ENCODE peak calls at places on chromosomes 16 and 17, in eight cellular contexts. F is A549; L is stomach; P is transverse colon; U is astrocyte of the spinal cord; Q is DND-41; X is CD8-positive, alpha-beta T cell; E is WTC11. S is an unnamed sample.

GRCh38 chr16:81703177-81704155 is 75.6 kb upstream of the PLCG2 start:
- DNase-seq in F (peak; percentile 92), L (no peak), P (no peak), U (peak; percentile 91), Q (no peak), X (no peak), E (no peak), S (peak; percentile 90)

GRCh38 chr17:46802831-46803230 is 15.7 kb downstream of the WNT3 start:
- DNase-seq in F (no peak), L (no peak), P (no peak), U (no peak), Q (no peak), X (no peak), E (no peak), S (no peak)

GRCh38 chr16:57614546-57615343 is 13.7 kb upstream of the ADGRG1 start:
- DNase-seq in F (no peak), L (peak; percentile 25), P (no peak), U (no peak), Q (no peak), X (no peak), E (no peak), S (peak; percentile 5)

GRCh38 chr16:85317704-85318103 is 205.4 kb upstream of the CIBAR2 start:
- DNase-seq in F (no peak), L (no peak), P (no peak), U (no peak), Q (no peak), X (no peak), E (no peak), S (no peak)

GRCh38 chr17:53061446-53061845 is 761.3 kb upstream of the KIF2B start:
- DNase-seq in F (no peak), L (no peak), P (no peak), U (no peak), Q (no peak), X (no peak), E (peak; percentile 42), S (no peak)

GRCh38 chr16:56667581-56668571 is at the start of gene MT1G:
- DNase-seq in F (no peak), L (peak; percentile 87), P (peak; percentile 74), U (peak; percentile 12), Q (peak; percentile 38), X (no peak), E (peak; percentile 65), S (peak; percentile 58)

GRCh38 chr17:8125196-8125946 is 1.5 kb upstream of the HES7 start:
- DNase-seq in F (peak; percentile 81), L (peak; percentile 83), P (peak; percentile 88), U (peak; percentile 56), Q (peak; percentile 84), X (peak; percentile 85), E (peak; percentile 86), S (peak; percentile 79)

GRCh38 chr17:263773-264172 is 82.3 kb upstream of the DOC2B start:
- DNase-seq in F (no peak), L (no peak), P (no peak), U (no peak), Q (no peak), X (no peak), E (no peak), S (peak; percentile 1)

GRCh38 chr16:84117482-84117843 is 721 bp upstream of the MBTPS1 start:
- DNase-seq in F (peak; percentile 45), L (no peak), P (no peak), U (peak; percentile 52), Q (peak; percentile 52), X (peak; percentile 2), E (no peak), S (no peak)

GRCh38 chr16:89287777-89288576 is 70.5 kb downstream of the ZNF778 start:
- DNase-seq in F (no peak), L (no peak), P (no peak), U (no peak), Q (no peak), X (no peak), E (no peak), S (no peak)

GRCh38 chr17:1720856-1721386 is 3.6 kb upstream of the WDR81 start:
- DNase-seq in F (peak; percentile 81), L (peak; percentile 72), P (peak; percentile 80), U (peak; percentile 62), Q (peak; percentile 76), X (peak; percentile 59), E (peak; percentile 84), S (no peak)

GRCh38 chr16:81466351-81466960 is 21.8 kb downstream of the CMIP start:
- DNase-seq in F (no peak), L (no peak), P (no peak), U (no peak), Q (no peak), X (no peak), E (no peak), S (no peak)

GRCh38 chr17:63798572-63799113 is 24.7 kb downstream of the DDX42 start:
- DNase-seq in F (no peak), L (no peak), P (no peak), U (no peak), Q (no peak), X (no peak), E (no peak), S (no peak)

GRCh38 chr17:879546-879945 is 97.4 kb downstream of the MRM3 start:
- DNase-seq in F (peak; percentile 85), L (peak; percentile 92), P (peak; percentile 71), U (peak; percentile 81), Q (peak; percentile 40), X (peak; percentile 51), E (peak; percentile 94), S (peak; percentile 79)

GRCh38 chr16:54931041-54931756 is 534 bp downstream of the IRX5 start:
- DNase-seq in F (peak; percentile 58), L (no peak), P (no peak), U (peak; percentile 50), Q (peak; percentile 54), X (no peak), E (peak; percentile 50), S (peak; percentile 40)

GRCh38 chr17:60039096-60039495 is 39.6 kb downstream of the HEATR6 start:
- DNase-seq in F (no peak), L (no peak), P (no peak), U (no peak), Q (no peak), X (no peak), E (no peak), S (no peak)

GRCh38 chr16:22813946-22814325 is at the start of gene HS3ST2:
- DNase-seq in F (no peak), L (no peak), P (peak; percentile 20), U (no peak), Q (no peak), X (no peak), E (peak; percentile 65), S (no peak)

GRCh38 chr17:41785091-41785875 is 1.2 kb downstream of the JUP start:
- DNase-seq in F (peak; percentile 78), L (no peak), P (peak; percentile 44), U (no peak), Q (no peak), X (no peak), E (peak; percentile 87), S (no peak)

GRCh38 chr16:23836404-23837291 is 865 bp downstream of the PRKCB start:
- DNase-seq in F (no peak), L (peak; percentile 48), P (peak; percentile 49), U (no peak), Q (peak; percentile 85), X (peak; percentile 37), E (peak; percentile 74), S (no peak)

GRCh38 chr17:19397556-19398041 is 10.6 kb upstream of the MFAP4 start:
- DNase-seq in F (no peak), L (no peak), P (peak; percentile 57), U (no peak), Q (no peak), X (no peak), E (peak; percentile 71), S (no peak)

GRCh38 chr17:67528751-67529436 is 151.8 kb downstream of the PITPNC1 start:
- DNase-seq in F (peak; percentile 67), L (peak; percentile 80), P (peak; percentile 71), U (peak; percentile 93), Q (no peak), X (no peak), E (peak; percentile 69), S (peak; percentile 98)

GRCh38 chr16:19861069-19861468 is 23.6 kb downstream of the GPRC5B start:
- DNase-seq in F (no peak), L (no peak), P (no peak), U (no peak), Q (no peak), X (no peak), E (no peak), S (no peak)

GRCh38 chr16:19389246-19389645 is 28.4 kb upstream of the TMC5 start:
- DNase-seq in F (peak; percentile 68), L (peak; percentile 83), P (peak; percentile 84), U (no peak), Q (peak; percentile 46), X (peak; percentile 11), E (peak; percentile 86), S (peak; percentile 26)

GRCh38 chr16:83390759-83391158 is 417.0 kb upstream of the HSBP1 start:
- DNase-seq in F (no peak), L (no peak), P (no peak), U (no peak), Q (no peak), X (no peak), E (no peak), S (no peak)

GRCh38 chr16:66458853-66459252 is 31.8 kb downstream of the BEAN1 start:
- DNase-seq in F (no peak), L (no peak), P (no peak), U (no peak), Q (no peak), X (no peak), E (no peak), S (no peak)

GRCh38 chr16:14098081-14098480 is 27.0 kb downstream of the MRTFB start:
- DNase-seq in F (no peak), L (no peak), P (no peak), U (no peak), Q (no peak), X (no peak), E (no peak), S (no peak)
- TF ChIP-seq CTCF in F (no peak), L (no peak), P (no peak), U (no peak), Q (no peak), X (no peak), E (no peak), S (no peak)

GRCh38 chr17:35660902-35661301 is 70.5 kb upstream of the RASL10B start:
- DNase-seq in F (no peak), L (no peak), P (no peak), U (no peak), Q (no peak), X (no peak), E (no peak), S (no peak)
- TF ChIP-seq CTCF in F (no peak), L (no peak), P (no peak), U (peak; percentile 8), Q (no peak), X (no peak), E (no peak), S (no peak)

DNA sequence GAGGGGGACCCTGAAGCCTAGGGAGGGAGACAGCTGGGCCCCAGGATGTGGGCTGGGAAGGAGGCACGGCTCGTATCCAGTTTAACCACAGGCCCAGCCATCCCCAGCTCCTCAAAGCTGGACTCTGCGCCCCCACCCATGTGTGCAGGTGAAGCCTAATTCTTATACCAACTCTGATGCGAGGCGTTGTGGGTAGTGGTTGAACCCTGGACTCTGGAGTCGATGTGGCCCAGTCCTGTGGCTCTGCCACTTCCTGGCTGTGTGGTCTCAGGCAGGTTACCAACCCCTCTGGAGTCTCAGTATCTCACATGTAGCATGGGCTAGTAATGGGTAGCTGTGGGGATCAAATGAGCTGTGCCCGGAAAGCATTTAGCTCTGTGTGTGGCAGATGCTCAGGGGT is 60.4 kb upstream of the TOB1 start:
- DNase-seq in F (no peak), L (no peak), P (no peak), U (no peak), Q (peak; percentile 80), X (no peak), E (no peak), S (no peak)
- TF ChIP-seq CTCF in F (no peak), L (no peak), P (no peak), U (no peak), Q (no peak), X (no peak), E (no peak), S (no peak)

GRCh38 chr17:40450175-40450574 is 6.9 kb downstream of the IGFBP4 start:
- DNase-seq in F (peak; percentile 87), L (peak; percentile 64), P (peak; percentile 84), U (no peak), Q (peak; percentile 57), X (peak; percentile 19), E (peak; percentile 78), S (no peak)
- TF ChIP-seq CTCF in F (peak; percentile 76), L (peak; percentile 32), P (peak; percentile 56), U (peak; percentile 58), Q (peak; percentile 65), X (peak; percentile 28), E (peak; percentile 22), S (peak; percentile 48)